ENCODE peak calls at places on chromosomes 7 and 10, in seven cellular contexts. B, A, Q, G, D, K and T are unnamed samples.

GRCh38 chr10:92813979-92814378 is 34.3 kb upstream of the EXOC6 start:
- DNase-seq in K (no peak), Q (no peak), G (no peak), D (no peak), A (no peak), B (no peak), T (no peak)

GRCh38 chr7:116443101-116443523 is 56.4 kb upstream of the CAV2 start:
- DNase-seq in Q (peak; percentile 97), D (no peak), K (peak; percentile 91), A (no peak), B (no peak), G (no peak), T (no peak)

GRCh38 chr7:46146454-46147255 is 225.6 kb upstream of the IGFBP3 start:
- DNase-seq in Q (no peak), G (no peak), K (no peak), D (no peak), A (no peak), B (no peak), T (no peak)

GRCh38 chr7:106620034-106620433 is 40.9 kb downstream of the CCDC71L start:
- DNase-seq in G (no peak), A (no peak), Q (no peak), K (no peak), D (no peak), B (no peak), T (no peak)

GRCh38 chr7:128035712-128036111 is 4.5 kb upstream of the LRRC4 start:
- DNase-seq in A (no peak), G (no peak), Q (no peak), D (no peak), K (peak; percentile 25), B (no peak), T (no peak)

GRCh38 chr7:13036256-13036765 is 348.9 kb downstream of the ARL4A start:
- DNase-seq in K (peak; percentile 35), B (no peak), D (no peak), G (no peak), Q (no peak), A (no peak), T (no peak)

GRCh38 chr10:13074562-13075451 is 25.2 kb upstream of the OPTN start:
- DNase-seq in B (peak; percentile 72), Q (peak; percentile 53), G (peak; percentile 39), D (peak; percentile 63), K (peak; percentile 61), A (peak; percentile 69), T (peak; percentile 70)

GRCh38 chr10:68154211-68154497 is 44.9 kb downstream of the MYPN start:
- DNase-seq in D (no peak), G (no peak), Q (no peak), A (peak; percentile 41), B (no peak), K (no peak), T (no peak)

GRCh38 chr10:126130291-126130710 is 233.9 kb downstream of the FANK1 start:
- DNase-seq in D (no peak), G (peak; percentile 42), A (no peak), Q (no peak), K (no peak), B (no peak), T (peak; percentile 16)

GRCh38 chr7:116505278-116505677 is 5.7 kb downstream of the CAV2 start:
- DNase-seq in Q (no peak), D (no peak), B (no peak), K (no peak), G (no peak), A (no peak), T (no peak)

GRCh38 chr10:11663763-11664555 is 52.5 kb upstream of the USP6NL start:
- DNase-seq in K (no peak), A (no peak), D (no peak), B (no peak), Q (no peak), G (no peak), T (no peak)

GRCh38 chr10:7301039-7301768 is 109.6 kb downstream of the SFMBT2 start:
- DNase-seq in B (no peak), G (no peak), A (no peak), K (no peak), Q (no peak), D (no peak), T (no peak)
- TF ChIP-seq CTCF in B (no peak), G (no peak), A (no peak), K (no peak), Q (no peak), D (no peak), T (no peak)

GRCh38 chr10:14555806-14556205 is 218.9 kb downstream of the FAM107B start:
- DNase-seq in G (no peak), D (no peak), A (no peak), B (no peak), K (no peak), Q (no peak), T (no peak)

GRCh38 chr10:14554843-14555205 is 219.9 kb downstream of the FAM107B start:
- DNase-seq in D (no peak), Q (no peak), A (no peak), B (no peak), G (no peak), K (peak; percentile 62), T (no peak)

GRCh38 chr10:14557573-14557972 is 217.1 kb downstream of the FAM107B start:
- DNase-seq in B (no peak), K (no peak), Q (no peak), D (no peak), A (no peak), G (no peak), T (no peak)

GRCh38 chr10:14558025-14558424 is 216.7 kb downstream of the FAM107B start:
- DNase-seq in D (no peak), K (no peak), A (no peak), G (no peak), B (no peak), Q (no peak), T (no peak)

GRCh38 chr10:14556285-14556956 is 218.3 kb downstream of the FAM107B start:
- DNase-seq in K (peak; percentile 59), D (no peak), A (peak; percentile 55), B (peak; percentile 77), G (no peak), Q (no peak), T (no peak)
- TF ChIP-seq POLR2A in K (peak; percentile 52), D (no peak), A (no peak), B (no peak), G (no peak), Q (no peak), T (no peak)

DNA sequence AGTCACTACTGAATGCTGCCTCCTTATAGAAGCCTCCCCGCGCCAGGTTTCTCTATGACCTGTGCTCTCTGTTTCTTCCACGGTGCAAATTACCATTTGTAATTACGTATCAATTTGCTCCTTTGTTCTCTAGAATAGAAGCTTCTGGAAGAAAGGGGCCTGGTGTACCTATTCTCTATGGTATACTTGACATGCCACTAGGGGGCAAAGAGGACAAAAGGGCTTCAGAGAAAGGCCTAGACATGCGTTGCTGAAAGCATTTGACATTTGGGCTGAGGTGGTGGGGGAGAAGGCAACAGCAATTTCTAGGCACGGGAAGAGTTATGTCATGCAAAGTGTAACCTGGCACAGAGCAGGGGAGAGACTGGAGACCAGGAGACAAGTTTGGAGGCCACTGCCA is 148.7 kb downstream of the WDR11 start:
- DNase-seq in K (no peak), A (no peak), B (no peak), G (no peak), D (no peak), Q (no peak), T (no peak)
- TF ChIP-seq CTCF in K (no peak), A (peak; percentile 2), B (no peak), G (no peak), D (no peak), Q (no peak), T (no peak)

GRCh38 chr7:34165466-34165865 is 260.1 kb downstream of the BMPER start:
- DNase-seq in D (no peak), Q (no peak), B (no peak), G (no peak), A (no peak), K (no peak), T (no peak)
- TF ChIP-seq POLR2A in D (no peak), Q (no peak), B (no peak), G (no peak), A (no peak), K (no peak), T (no peak)

GRCh38 chr7:151631968-151632749 is 112.5 kb upstream of the RHEB start:
- DNase-seq in D (peak; percentile 86), B (peak; percentile 90), A (peak; percentile 87), G (peak; percentile 74), Q (no peak), K (peak; percentile 68), T (peak; percentile 38)
- TF ChIP-seq CTCF in D (peak; percentile 54), B (peak; percentile 23), A (peak; percentile 51), G (no peak), Q (peak; percentile 5), K (peak; percentile 33), T (peak; percentile 51)

GRCh38 chr7:55077581-55078410 is 59.0 kb downstream of the EGFR start:
- DNase-seq in G (no peak), K (no peak), Q (no peak), D (no peak), A (peak; percentile 68), B (peak; percentile 88), T (no peak)

GRCh38 chr7:55075464-55075971 is 56.7 kb downstream of the EGFR start:
- DNase-seq in D (no peak), K (no peak), B (peak; percentile 78), A (peak; percentile 50), G (peak; percentile 31), Q (no peak), T (peak; percentile 76)

GRCh38 chr7:55080000-55080629 is 61.3 kb downstream of the EGFR start:
- DNase-seq in B (no peak), G (no peak), A (no peak), K (no peak), D (no peak), Q (no peak), T (no peak)

GRCh38 chr7:55081067-55081853 is 62.4 kb downstream of the EGFR start:
- DNase-seq in B (no peak), G (no peak), Q (no peak), A (no peak), K (no peak), D (no peak), T (no peak)

DNA sequence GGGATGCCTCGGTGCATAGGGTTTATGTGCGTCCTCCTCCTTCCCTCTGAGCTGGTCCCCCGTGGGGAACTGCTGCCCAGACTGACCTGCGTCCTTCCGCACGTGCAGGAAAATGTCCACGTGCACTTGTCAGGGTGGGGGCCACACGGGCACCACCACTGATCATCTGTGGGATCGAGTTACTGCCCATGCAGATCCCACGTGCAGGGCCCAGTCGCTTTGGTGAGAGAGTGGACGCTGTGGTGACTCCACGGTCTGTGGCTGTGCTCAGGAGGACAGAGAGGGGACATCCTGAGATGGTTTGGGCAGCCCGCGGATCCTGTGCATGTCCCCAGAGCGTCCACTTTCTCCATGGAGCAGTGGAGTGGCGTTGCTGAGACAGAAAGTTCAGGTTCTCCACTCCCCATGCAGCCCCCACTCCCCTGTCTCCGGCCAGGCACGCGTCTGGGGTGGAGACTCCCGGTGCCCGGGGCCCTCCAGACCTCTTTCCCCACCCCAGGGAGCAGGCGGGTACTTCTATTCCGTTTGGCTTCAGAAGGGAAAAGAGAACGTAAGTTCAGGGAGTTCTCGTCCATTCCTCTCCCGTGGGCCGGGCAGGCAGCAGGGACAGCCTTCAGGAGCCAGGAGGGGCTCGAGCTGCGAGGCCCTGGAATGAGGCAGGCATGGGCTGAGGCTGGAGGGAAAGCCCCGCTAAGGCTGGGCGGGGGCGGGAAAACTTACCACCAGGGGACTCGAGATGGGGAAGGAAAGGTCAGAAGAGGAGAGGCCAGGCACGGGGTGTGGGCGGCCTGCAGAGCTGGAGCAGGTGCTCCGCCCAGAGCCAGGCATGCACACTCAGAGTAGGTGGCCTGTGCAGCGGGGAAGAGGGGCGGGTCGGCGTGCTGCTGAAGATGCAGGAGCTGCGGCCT is 59.9 kb downstream of the EGFR start:
- DNase-seq in K (no peak), D (no peak), B (no peak), A (no peak), G (no peak), Q (no peak), T (peak; percentile 49)
- TF ChIP-seq POLR2A in K (no peak), D (no peak), B (no peak), A (no peak), G (no peak), Q (no peak), T (no peak)